ENCODE peak calls at places on chromosomes 1 and 21, in seven cellular contexts. T is HCT116, C is H1, F is K562, S is HepG2, G is SK-N-SH, A is GM12878. D is an unnamed sample.

GRCh38 chr1:209989525-209989924 is 51.5 kb downstream of the SYT14 start:
- DNase-seq in T (no peak), C (no peak), F (peak), S (no peak), G (peak), A (no peak), D (peak)

GRCh38 chr1:48561444-48561843 is 89.4 kb upstream of the SPATA6 start:
- DNase-seq in T (no peak), C (no peak), F (no peak), S (no peak), G (no peak), A (no peak), D (no peak)

GRCh38 chr1:70427976-70428375 is 16.9 kb downstream of the CTH start:
- DNase-seq in T (no peak), C (no peak), F (no peak), S (no peak), G (no peak), A (no peak), D (no peak)

GRCh38 chr1:33576821-33577599 is 104.6 kb downstream of the ZSCAN20 start:
- DNase-seq in T (no peak), C (no peak), F (no peak), S (no peak), G (peak), A (no peak), D (no peak)

GRCh38 chr1:182087304-182087703 is 25.8 kb upstream of the ZNF648 start:
- DNase-seq in T (no peak), C (no peak), F (no peak), S (no peak), G (no peak), A (no peak), D (peak)

GRCh38 chr1:104172243-104172681 is 422.6 kb downstream of the AMY1C start:
- DNase-seq in T (no peak), C (no peak), F (no peak), S (no peak), G (no peak), A (no peak), D (no peak)

GRCh38 chr1:54518489-54518888 is 29.5 kb upstream of the ACOT11 start:
- DNase-seq in T (no peak), C (no peak), F (no peak), S (no peak), G (no peak), A (no peak), D (no peak)

GRCh38 chr1:23393706-23394105 is 24.1 kb upstream of the ZNF436 start:
- DNase-seq in T (no peak), C (no peak), F (no peak), S (no peak), G (no peak), A (no peak), D (no peak)

GRCh38 chr21:16181024-16181423 is 451.2 kb downstream of the USP25 start:
- DNase-seq in T (no peak), C (no peak), F (no peak), S (no peak), G (no peak), A (no peak), D (no peak)

GRCh38 chr1:233252436-233252835 is 43.1 kb downstream of the PCNX2 start:
- DNase-seq in T (no peak), C (no peak), F (no peak), S (no peak), G (no peak), A (no peak), D (no peak)

GRCh38 chr1:180951881-180952656 is 39.4 kb downstream of the KIAA1614 start:
- DNase-seq in T (no peak), C (no peak), F (no peak), S (no peak), G (peak), A (no peak), D (no peak)

GRCh38 chr1:174535207-174535606 is 87.4 kb downstream of the GPR52 start:
- DNase-seq in T (no peak), C (no peak), F (no peak), S (no peak), G (no peak), A (no peak), D (no peak)

GRCh38 chr1:228270032-228270431 is 62.2 kb downstream of the OBSCN start:
- DNase-seq in T (no peak), C (no peak), F (no peak), S (no peak), G (no peak), A (no peak), D (no peak)

GRCh38 chr1:117971777-117972176 is 42.2 kb downstream of the WDR3 start:
- DNase-seq in T (no peak), C (no peak), F (no peak), S (no peak), G (no peak), A (no peak), D (no peak)

GRCh38 chr1:169574336-169574735 is 11.9 kb downstream of the F5 start:
- DNase-seq in T (no peak), C (no peak), F (no peak), S (no peak), G (no peak), A (no peak), D (peak)

GRCh38 chr1:107949467-107950253 is 15.3 kb downstream of the VAV3 start:
- DNase-seq in T (no peak), C (no peak), F (no peak), S (no peak), G (no peak), A (peak), D (no peak)

GRCh38 chr1:150613061-150613920 is 16.1 kb downstream of the ENSA start:
- DNase-seq in T (peak), C (no peak), F (peak), S (peak), G (no peak), A (peak), D (no peak)

GRCh38 chr1:211625040-211625439 is 46.1 kb upstream of the SLC30A1 start:
- DNase-seq in T (no peak), C (no peak), F (peak), S (peak), G (peak), A (no peak), D (peak)

GRCh38 chr1:37473431-37474050 is 839 bp upstream of the ZC3H12A start:
- DNase-seq in T (no peak), C (no peak), F (no peak), S (no peak), G (peak), A (no peak), D (no peak)

GRCh38 chr1:159855709-159856108 is 6.7 kb downstream of the VSIG8 start:
- DNase-seq in T (no peak), C (no peak), F (no peak), S (no peak), G (no peak), A (no peak), D (no peak)

GRCh38 chr1:230231739-230232075 is 164.7 kb downstream of the GALNT2 start:
- DNase-seq in T (no peak), C (no peak), F (no peak), S (no peak), G (no peak), A (no peak), D (no peak)

GRCh38 chr1:97350241-97350640 is 570.6 kb downstream of the DPYD start:
- DNase-seq in T (no peak), C (no peak), F (no peak), S (no peak), G (no peak), A (no peak), D (no peak)

GRCh38 chr1:35555601-35556477 is 1.4 kb downstream of the KIAA0319L start:
- DNase-seq in T (no peak), C (no peak), F (no peak), S (peak), G (no peak), A (no peak), D (no peak)

GRCh38 chr1:229270547-229271447 is at the start of gene RAB4A:
- DNase-seq in T (peak), C (no peak), F (peak), S (peak), G (peak), A (peak), D (peak)

GRCh38 chr1:210232524-210233215 is at the start of gene SERTAD4:
- DNase-seq in T (peak), C (no peak), F (no peak), S (no peak), G (peak), A (no peak), D (peak)

GRCh38 chr1:181623850-181624249 is 140.5 kb downstream of the CACNA1E start:
- DNase-seq in T (no peak), C (no peak), F (no peak), S (no peak), G (no peak), A (no peak), D (no peak)

GRCh38 chr1:113783254-113784103 is 24.2 kb upstream of the PHTF1 start:
- DNase-seq in T (no peak), C (no peak), F (no peak), S (no peak), G (no peak), A (peak), D (no peak)

GRCh38 chr1:7616076-7616833 is 154.8 kb upstream of the VAMP3 start:
- DNase-seq in T (no peak), C (no peak), F (peak), S (peak), G (no peak), A (no peak), D (peak)

GRCh38 chr1:208177656-208178055 is 66.5 kb downstream of the PLXNA2 start:
- DNase-seq in T (no peak), C (no peak), F (no peak), S (no peak), G (no peak), A (no peak), D (no peak)

GRCh38 chr1:210790196-210790595 is 343.8 kb downstream of the KCNH1 start:
- DNase-seq in T (no peak), C (no peak), F (no peak), S (no peak), G (no peak), A (no peak), D (no peak)

GRCh38 chr1:7534061-7534825 is 236.9 kb upstream of the VAMP3 start:
- DNase-seq in T (no peak), C (no peak), F (no peak), S (no peak), G (peak), A (no peak), D (no peak)

GRCh38 chr1:4634156-4634792 is 20.1 kb upstream of the AJAP1 start:
- DNase-seq in T (no peak), C (no peak), F (no peak), S (no peak), G (no peak), A (no peak), D (no peak)

GRCh38 chr1:8880068-8880676 is 1.7 kb upstream of the ENO1 start:
- DNase-seq in T (no peak), C (no peak), F (peak), S (peak), G (no peak), A (no peak), D (peak)

GRCh38 chr1:39102537-39103320 is 76.6 kb downstream of the NDUFS5 start:
- DNase-seq in T (peak), C (no peak), F (peak), S (peak), G (peak), A (peak), D (peak)

GRCh38 chr1:31762726-31763670 is 1.1 kb downstream of the ADGRB2 start:
- DNase-seq in T (no peak), C (no peak), F (peak), S (peak), G (peak), A (no peak), D (peak)

GRCh38 chr1:169109561-169110134 is 3.2 kb downstream of the ATP1B1 start:
- DNase-seq in T (peak), C (no peak), F (no peak), S (peak), G (peak), A (no peak), D (peak)

GRCh38 chr1:28256197-28256827 is 3.0 kb upstream of the SESN2 start:
- DNase-seq in T (no peak), C (no peak), F (no peak), S (no peak), G (no peak), A (no peak), D (no peak)

GRCh38 chr21:38351961-38352521 is 95.2 kb downstream of the KCNJ15 start:
- DNase-seq in T (no peak), C (peak), F (no peak), S (no peak), G (no peak), A (no peak), D (no peak)

GRCh38 chr1:218257371-218257770 is 27.7 kb upstream of the RRP15 start:
- DNase-seq in T (no peak), C (no peak), F (no peak), S (no peak), G (no peak), A (no peak), D (no peak)

GRCh38 chr1:50702395-50702794 is 257.7 kb downstream of the FAF1 start:
- DNase-seq in T (no peak), C (no peak), F (no peak), S (no peak), G (no peak), A (no peak), D (no peak)

GRCh38 chr1:50699795-50700194 is 260.3 kb downstream of the FAF1 start:
- DNase-seq in T (no peak), C (no peak), F (no peak), S (no peak), G (no peak), A (no peak), D (no peak)

GRCh38 chr1:50697440-50698421 is 262.3 kb downstream of the FAF1 start:
- DNase-seq in T (no peak), C (no peak), F (no peak), S (no peak), G (no peak), A (no peak), D (no peak)

GRCh38 chr1:50701706-50702317 is 258.3 kb downstream of the FAF1 start:
- DNase-seq in T (no peak), C (no peak), F (no peak), S (no peak), G (no peak), A (no peak), D (no peak)

DNA sequence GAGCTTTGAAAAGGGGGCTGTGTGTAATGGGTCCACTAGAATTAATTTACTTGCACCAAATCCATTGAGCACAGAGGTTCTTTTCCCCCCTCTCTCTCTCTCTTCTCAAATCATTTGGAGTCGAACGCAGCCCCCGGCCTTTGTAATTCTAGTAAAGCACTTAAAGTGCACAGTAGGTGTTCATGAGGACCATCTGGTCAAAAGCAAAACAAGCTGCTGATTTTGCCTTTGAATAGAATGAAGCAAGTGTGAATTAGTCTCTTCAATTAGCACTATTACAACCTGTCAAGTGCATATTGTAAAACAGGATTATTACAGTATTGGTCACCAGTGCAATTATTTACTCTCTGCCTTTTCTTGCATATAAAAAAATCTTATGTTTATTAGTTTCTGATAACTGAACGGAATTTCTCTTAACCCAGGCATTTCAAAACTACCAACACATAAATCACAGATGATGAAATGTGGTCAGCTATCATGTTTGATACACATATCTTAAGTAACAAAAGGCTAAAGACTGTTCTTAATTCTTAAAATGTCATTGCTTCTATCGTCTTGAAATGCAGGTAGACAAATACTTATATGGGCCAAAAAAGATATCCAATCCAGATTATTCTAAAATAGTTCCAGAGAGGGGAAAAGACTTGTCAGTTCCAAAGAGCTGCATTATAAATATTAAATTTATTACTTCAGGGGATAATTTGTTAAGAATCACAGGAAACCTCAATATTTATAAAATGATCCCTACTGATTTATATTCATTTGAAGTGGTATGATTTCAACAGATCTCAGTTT is 259.6 kb downstream of the FAF1 start:
- DNase-seq in T (no peak), C (peak), F (no peak), S (no peak), G (no peak), A (no peak), D (no peak)
- TF ChIP-seq JUND in T (no peak), C (peak), F (no peak), S (no peak), G (no peak), A (no peak), D (no peak)

GRCh38 chr1:19203440-19203839 is 6.6 kb downstream of the UBR4 start:
- DNase-seq in T (no peak), C (no peak), F (no peak), S (no peak), G (no peak), A (no peak), D (peak)
- TF ChIP-seq JUND in T (no peak), C (no peak), F (no peak), S (no peak), G (no peak), A (no peak), D (no peak)

GRCh38 chr1:246367046-246367445 is 140.0 kb downstream of the SMYD3 start:
- DNase-seq in T (no peak), C (no peak), F (no peak), S (no peak), G (no peak), A (no peak), D (no peak)

GRCh38 chr1:246365708-246366107 is 141.4 kb downstream of the SMYD3 start:
- DNase-seq in T (no peak), C (no peak), F (no peak), S (no peak), G (no peak), A (no peak), D (no peak)

DNA sequence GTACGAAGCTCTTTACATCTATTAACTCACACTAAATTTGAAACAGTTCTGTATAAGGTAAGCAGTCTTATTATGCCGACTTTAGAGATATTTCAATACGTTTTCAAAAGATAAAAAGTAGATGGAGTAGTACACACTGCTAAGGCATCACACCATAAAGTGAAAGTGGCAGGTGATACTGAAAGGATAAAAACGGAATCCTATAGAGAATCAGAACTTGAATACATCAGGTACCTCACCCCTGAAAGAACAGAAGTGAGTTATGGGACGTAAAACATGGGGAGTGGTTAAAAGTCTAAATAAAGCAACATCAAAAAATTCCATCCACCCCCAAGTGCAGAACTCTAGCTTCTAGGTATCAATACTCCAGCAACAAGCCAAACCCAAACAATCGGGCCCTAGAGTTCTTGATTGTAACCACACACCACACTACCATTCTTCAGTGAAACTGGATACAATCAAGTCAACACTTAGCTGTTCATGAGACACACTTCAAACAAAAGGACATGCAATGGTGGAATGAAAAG is 142.6 kb downstream of the SMYD3 start:
- DNase-seq in T (no peak), C (no peak), F (no peak), S (no peak), G (no peak), A (no peak), D (no peak)
- TF ChIP-seq JUND in T (no peak), C (no peak), F (no peak), S (no peak), G (no peak), A (no peak), D (no peak)

DNA sequence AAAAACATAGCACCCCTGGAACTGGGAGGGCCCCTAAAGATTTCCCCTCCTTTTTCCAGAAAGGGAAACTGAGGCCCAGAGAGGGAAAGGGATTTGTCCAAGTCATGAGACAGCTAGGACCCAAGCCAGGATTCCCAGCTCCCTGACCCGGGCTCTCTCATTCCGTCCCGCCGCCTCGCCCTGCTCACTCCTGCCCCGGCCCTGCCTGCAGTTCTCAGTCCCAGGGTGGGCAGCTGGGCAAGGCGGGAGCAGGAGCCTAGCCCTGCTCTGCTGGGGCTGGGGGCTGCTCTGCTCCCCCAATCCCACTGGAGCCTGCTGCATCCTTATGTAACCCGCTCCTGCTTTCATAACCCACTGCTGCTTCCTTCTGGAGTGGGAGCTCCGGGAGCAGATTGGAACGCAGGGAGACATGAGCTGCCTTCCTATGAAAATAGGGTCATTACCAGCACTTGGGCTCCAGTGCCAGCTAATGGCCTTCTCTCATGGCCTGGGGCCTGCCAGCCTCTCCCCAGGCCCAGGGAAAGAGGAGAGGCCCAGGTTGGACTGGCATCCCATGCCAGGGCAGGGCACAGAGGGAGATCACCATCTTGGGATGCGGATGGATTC is 84.5 kb downstream of the CAMK2N1 start:
- DNase-seq in T (no peak), C (no peak), F (no peak), S (no peak), G (no peak), A (no peak), D (no peak)
- TF ChIP-seq JUND in T (no peak), C (no peak), F (no peak), S (no peak), G (no peak), A (no peak), D (no peak)

GRCh38 chr1:184507165-184507564 is 120.3 kb downstream of the C1orf21 start:
- DNase-seq in T (no peak), C (no peak), F (no peak), S (no peak), G (no peak), A (no peak), D (no peak)
- TF ChIP-seq JUND in T (no peak), C (no peak), F (no peak), S (no peak), G (no peak), A (no peak), D (no peak)

GRCh38 chr1:156767879-156768608 is 709 bp downstream of the PRCC start:
- DNase-seq in T (no peak), C (no peak), F (peak), S (no peak), G (peak), A (no peak), D (no peak)
- TF ChIP-seq JUND in T (no peak), C (no peak), F (no peak), S (no peak), G (no peak), A (no peak), D (no peak)